ENCODE peak calls at places on chromosomes 12 and 14, in five cellular contexts. Z, M, U, V and F are unnamed samples.

GRCh38 chr14:105845725-105846309 is 319.4 kb downstream of the TMEM121 start:
- DNase-seq in Z (no peak), M (no peak), U (no peak), V (no peak), F (no peak)

GRCh38 chr12:93518725-93519124 is 51.4 kb downstream of the MRPL42 start:
- DNase-seq in Z (peak), M (no peak), U (no peak), V (no peak), F (peak)

GRCh38 chr12:95147836-95148235 is 69.4 kb downstream of the FGD6 start:
- DNase-seq in Z (no peak), M (no peak), U (no peak), V (no peak), F (no peak)

GRCh38 chr14:20568393-20568792 is 7.5 kb upstream of the RNASE9 start:
- DNase-seq in Z (no peak), M (no peak), U (no peak), V (no peak), F (no peak)

GRCh38 chr12:14216405-14217294 is 148.8 kb upstream of the ATF7IP start:
- DNase-seq in Z (peak), M (no peak), U (no peak), V (no peak), F (peak)

GRCh38 chr14:90675399-90675798 is 140.8 kb downstream of the TTC7B start:
- DNase-seq in Z (peak), M (no peak), U (no peak), V (no peak), F (peak)

GRCh38 chr12:128567730-128568129 is 256.0 kb downstream of the SLC15A4 start:
- DNase-seq in Z (no peak), M (no peak), U (no peak), V (no peak), F (no peak)

GRCh38 chr12:23888396-23889068 is 60.9 kb downstream of the SOX5 start:
- DNase-seq in Z (peak), M (no peak), U (no peak), V (no peak), F (peak)

GRCh38 chr12:20482680-20483079 is 114.3 kb downstream of the PDE3A start:
- DNase-seq in Z (no peak), M (no peak), U (no peak), V (no peak), F (no peak)

GRCh38 chr12:68067762-68068376 is 78.6 kb downstream of the IFNG-AS1 start:
- DNase-seq in Z (no peak), M (no peak), U (no peak), V (no peak), F (peak)
- TF ChIP-seq CTCF in Z (peak), M (no peak), U (peak), V (no peak), F (peak)

GRCh38 chr12:4858385-4858784 is 51.3 kb upstream of the KCNA1 start:
- DNase-seq in Z (no peak), M (no peak), U (no peak), V (no peak), F (no peak)
- TF ChIP-seq CTCF in Z (no peak), M (no peak), U (no peak), V (no peak), F (no peak)

DNA sequence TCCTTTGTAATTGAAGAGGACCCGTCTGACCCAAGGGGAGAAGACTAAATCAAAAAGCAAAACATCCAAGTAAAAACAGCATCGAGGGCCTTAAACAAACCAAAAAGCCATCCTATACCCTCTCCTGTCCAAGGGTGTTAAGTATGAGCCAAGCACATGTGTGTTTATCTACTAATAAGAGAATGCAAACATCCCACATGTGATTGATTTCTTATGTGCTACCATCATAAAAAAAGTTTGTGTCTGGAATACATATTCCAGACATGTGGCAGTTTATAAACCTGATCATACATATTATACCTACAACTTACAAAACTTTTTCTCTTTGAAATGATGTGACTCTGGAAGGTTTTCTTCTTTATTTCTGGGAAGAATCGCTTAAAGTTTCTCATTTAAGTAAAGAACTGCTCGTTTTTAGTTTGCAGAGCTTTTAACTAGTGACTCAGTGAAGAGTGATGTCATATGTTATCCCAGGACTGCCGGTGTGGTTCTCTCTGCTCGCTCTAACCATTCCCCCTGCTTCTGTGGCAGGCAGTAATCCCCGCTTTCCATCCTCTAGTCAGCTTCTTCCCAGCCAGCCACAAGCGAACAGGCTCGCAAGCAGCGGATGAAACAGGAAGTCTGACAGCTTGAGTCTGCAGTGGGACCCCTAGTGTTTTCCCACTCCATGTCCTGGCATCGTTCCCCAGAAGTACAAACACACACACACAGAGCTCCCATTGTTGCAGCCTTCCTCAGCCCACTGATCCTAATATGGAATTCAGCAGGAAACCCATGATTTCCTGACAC is 431 bp upstream of the RHOJ start:
- DNase-seq in Z (peak), M (peak), U (no peak), V (no peak), F (peak)
- TF ChIP-seq CTCF in Z (peak), M (no peak), U (no peak), V (no peak), F (peak)

GRCh38 chr14:87712386-87713113 is 280.4 kb downstream of the GALC start:
- DNase-seq in Z (peak), M (no peak), U (no peak), V (no peak), F (no peak)
- TF ChIP-seq CTCF in Z (no peak), M (no peak), U (no peak), V (no peak), F (no peak)

GRCh38 chr14:22973217-22974032 is 8.9 kb downstream of the AJUBA start:
- DNase-seq in Z (peak), M (peak), U (peak), V (no peak), F (peak)
- TF ChIP-seq CTCF in Z (peak), M (peak), U (peak), V (peak), F (peak)

GRCh38 chr12:42462486-42462885 is 127.1 kb downstream of the PRICKLE1 start:
- DNase-seq in Z (no peak), M (no peak), U (no peak), V (no peak), F (no peak)
- TF ChIP-seq CTCF in Z (no peak), M (no peak), U (no peak), V (no peak), F (no peak)

DNA sequence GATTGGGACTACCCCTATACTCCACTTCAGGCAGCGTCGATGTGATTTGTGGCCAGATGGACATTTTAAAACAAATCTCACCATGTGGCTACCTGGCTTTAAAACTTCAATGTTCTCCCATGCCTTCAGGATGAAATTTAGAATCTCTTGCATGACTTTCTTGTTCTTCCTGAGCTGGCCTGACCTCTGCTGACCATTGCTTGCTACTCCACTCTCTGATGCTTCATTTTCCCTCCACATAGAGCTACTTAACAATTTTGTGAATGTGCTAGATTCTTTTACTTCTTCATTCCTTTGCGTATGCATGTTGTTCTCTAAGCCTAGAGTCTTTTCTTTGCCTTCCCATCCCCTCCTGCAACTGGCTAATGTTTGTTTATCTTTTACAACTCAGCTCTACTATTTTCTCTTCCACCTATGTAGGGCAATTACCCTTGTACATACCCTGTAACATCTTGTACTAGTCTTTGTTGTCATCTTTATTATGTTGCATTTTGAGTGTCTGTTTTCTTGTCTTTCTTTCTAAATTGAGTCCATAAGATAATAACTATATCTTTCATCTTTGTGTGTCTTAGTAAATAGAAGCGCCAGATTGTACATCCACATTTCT is 41.2 kb downstream of the YLPM1 start:
- DNase-seq in Z (peak), M (no peak), U (peak), V (no peak), F (peak)
- TF ChIP-seq CTCF in Z (peak), M (peak), U (peak), V (no peak), F (peak)

DNA sequence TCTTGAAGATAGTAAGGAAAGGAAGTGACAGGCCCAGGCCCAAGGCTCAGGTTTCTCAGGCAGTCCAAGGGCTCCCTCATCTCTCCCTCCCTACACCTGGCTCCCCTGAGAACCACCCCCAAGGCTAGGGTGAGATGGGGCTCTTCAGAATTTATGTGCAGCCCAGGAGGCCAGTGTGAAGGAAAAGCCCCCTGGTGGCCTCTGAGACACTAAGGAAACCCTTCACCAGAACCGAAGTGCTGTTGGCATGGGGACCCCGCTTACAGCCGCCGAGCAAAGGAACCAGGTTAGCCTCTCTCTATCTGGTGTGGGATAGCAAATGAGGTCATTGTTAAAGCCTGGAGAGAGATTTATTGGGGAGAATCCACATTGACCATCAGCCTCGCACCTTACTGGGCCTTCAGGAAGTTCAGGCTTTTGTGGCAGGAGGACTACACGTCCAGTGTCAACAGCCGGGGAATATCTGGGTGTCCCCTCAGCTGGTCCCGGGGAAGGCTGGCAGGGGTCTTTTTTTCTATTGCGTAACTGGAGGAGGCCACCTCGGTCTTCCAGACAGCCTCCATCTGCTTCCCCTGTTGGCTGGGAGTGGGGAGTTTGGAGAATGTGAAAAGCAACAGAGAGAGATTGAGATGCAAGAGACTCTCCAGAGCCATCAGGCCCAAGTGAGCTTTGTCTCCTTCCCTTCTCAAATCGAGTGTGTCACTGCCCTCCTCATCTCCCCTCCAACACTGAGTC is 18.1 kb downstream of the FAM186B start:
- DNase-seq in Z (no peak), M (no peak), U (no peak), V (no peak), F (no peak)
- TF ChIP-seq CTCF in Z (peak), M (no peak), U (no peak), V (no peak), F (no peak)

GRCh38 chr14:96056509-96057422 is 17.6 kb downstream of the C14orf132 start:
- DNase-seq in Z (no peak), M (peak), U (no peak), V (no peak), F (no peak)
- TF ChIP-seq CTCF in Z (no peak), M (no peak), U (peak), V (no peak), F (no peak)